ENCODE peak calls at places on chromosome 13, in six cellular contexts. U is fibroblast of lung, I is lung, H is PC-3, G is psoas muscle, Y is suprapubic skin. B is an unnamed sample.

GRCh38 chr13:41004875-41005693 is 14.0 kb downstream of the ELF1 start:
- DNase-seq in U (no peak), I (no peak), H (peak; percentile 8), G (no peak), Y (no peak), B (no peak)

GRCh38 chr13:24982333-24982999 is 113.5 kb upstream of the PABPC3 start:
- DNase-seq in U (no peak), I (no peak), H (no peak), G (no peak), Y (no peak), B (no peak)

GRCh38 chr13:44685641-44686040 is 109.5 kb upstream of the TSC22D1 start:
- DNase-seq in U (peak; percentile 18), I (no peak), H (peak; percentile 14), G (no peak), Y (no peak), B (peak; percentile 57)

GRCh38 chr13:92461402-92461801 is 765.2 kb upstream of the GPC6 start:
- DNase-seq in U (no peak), I (no peak), H (no peak), G (no peak), Y (no peak), B (no peak)

GRCh38 chr13:80452279-80452678 is 111.4 kb upstream of the SPRY2 start:
- DNase-seq in U (no peak), I (no peak), H (no peak), G (no peak), Y (no peak), B (no peak)

GRCh38 chr13:43331676-43332075 is 308.3 kb downstream of the DNAJC15 start:
- DNase-seq in U (peak; percentile 58), I (no peak), H (no peak), G (no peak), Y (no peak), B (peak; percentile 35)

GRCh38 chr13:77918391-77919261 is at the start of gene EDNRB:
- DNase-seq in U (peak; percentile 38), I (peak; percentile 67), H (no peak), G (peak; percentile 71), Y (peak; percentile 79), B (peak; percentile 49)

GRCh38 chr13:114110091-114110829 is 22.2 kb downstream of the RASA3 start:
- DNase-seq in U (no peak), I (no peak), H (no peak), G (peak; percentile 73), Y (peak; percentile 76), B (no peak)

GRCh38 chr13:39410089-39410901 is 192.7 kb downstream of the LHFPL6 start:
- DNase-seq in U (peak; percentile 77), I (no peak), H (no peak), G (no peak), Y (no peak), B (no peak)

GRCh38 chr13:26074706-26075105 is 22.9 kb upstream of the SHISA2 start:
- DNase-seq in U (peak; percentile 42), I (no peak), H (peak; percentile 24), G (no peak), Y (no peak), B (no peak)

GRCh38 chr13:94433055-94433947 is 46.2 kb downstream of the DCT start:
- DNase-seq in U (no peak), I (no peak), H (no peak), G (peak; percentile 33), Y (no peak), B (peak; percentile 21)

GRCh38 chr13:95708390-95708774 is 31.4 kb downstream of the DNAJC3 start:
- DNase-seq in U (no peak), I (no peak), H (no peak), G (no peak), Y (no peak), B (no peak)

GRCh38 chr13:41059896-41060722 is 1.2 kb upstream of the WBP4 start:
- DNase-seq in U (peak; percentile 90), I (peak; percentile 90), H (peak; percentile 75), G (peak; percentile 96), Y (peak; percentile 96), B (peak; percentile 70)

GRCh38 chr13:33455291-33455690 is 169.7 kb upstream of the STARD13 start:
- DNase-seq in U (no peak), I (no peak), H (no peak), G (no peak), Y (no peak), B (no peak)

GRCh38 chr13:110323172-110323851 is 16.2 kb downstream of the COL4A2 start:
- DNase-seq in U (peak; percentile 96), I (no peak), H (peak; percentile 73), G (no peak), Y (no peak), B (no peak)

GRCh38 chr13:75870397-75870801 is 234.3 kb downstream of the LMO7 start:
- DNase-seq in U (no peak), I (no peak), H (peak; percentile 56), G (no peak), Y (no peak), B (peak; percentile 26)

GRCh38 chr13:37446503-37446902 is 152.1 kb downstream of the POSTN start:
- DNase-seq in U (peak; percentile 98), I (no peak), H (peak; percentile 5), G (no peak), Y (peak; percentile 70), B (peak; percentile 96)

GRCh38 chr13:95153647-95154405 is 147.4 kb downstream of the ABCC4 start:
- DNase-seq in U (peak; percentile 14), I (no peak), H (peak; percentile 41), G (no peak), Y (no peak), B (peak; percentile 65)

GRCh38 chr13:109804654-109805053 is 18.3 kb upstream of the IRS2 start:
- DNase-seq in U (no peak), I (no peak), H (no peak), G (no peak), Y (no peak), B (no peak)

GRCh38 chr13:24644051-24644450 is 36.2 kb upstream of the ATP12A start:
- DNase-seq in U (peak; percentile 51), I (no peak), H (peak; percentile 27), G (no peak), Y (no peak), B (peak; percentile 54)

GRCh38 chr13:41361501-41361900 is 50.4 kb downstream of the NAA16 start:
- DNase-seq in U (peak; percentile 23), I (no peak), H (no peak), G (no peak), Y (no peak), B (no peak)

GRCh38 chr13:101473458-101473857 is 21.0 kb downstream of the ITGBL1 start:
- DNase-seq in U (peak; percentile 89), I (no peak), H (peak; percentile 64), G (no peak), Y (peak; percentile 67), B (peak; percentile 76)

DNA sequence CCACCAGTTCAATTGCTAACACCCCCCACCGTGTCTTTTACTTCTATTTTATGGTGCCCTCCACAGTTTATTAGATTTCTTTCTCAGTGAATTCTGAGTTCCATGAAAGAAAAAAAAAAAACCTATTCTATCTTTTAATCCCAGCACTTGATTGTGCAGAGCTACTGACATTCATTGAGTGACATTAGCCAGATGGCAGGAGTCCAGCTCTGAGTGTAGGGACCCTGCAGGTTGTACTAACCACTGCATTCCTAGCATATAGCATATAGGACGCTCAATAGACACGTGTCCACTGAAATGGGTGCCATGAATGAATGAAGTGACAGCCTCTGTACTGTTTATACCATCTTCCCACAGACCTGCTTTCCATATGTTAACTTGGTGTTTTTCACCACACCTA is 206.3 kb downstream of the RAP2A start:
- DNase-seq in U (no peak), I (no peak), H (no peak), G (no peak), Y (no peak), B (no peak)
- TF ChIP-seq CTCF in U (no peak), I (no peak), H (no peak), G (no peak), Y (no peak), B (no peak)

GRCh38 chr13:20779405-20779804 is 5.6 kb upstream of the EEF1AKMT1 start:
- DNase-seq in U (no peak), I (no peak), H (no peak), G (no peak), Y (no peak), B (no peak)

GRCh38 chr13:20780318-20780717 is 6.6 kb upstream of the EEF1AKMT1 start:
- DNase-seq in U (no peak), I (no peak), H (no peak), G (no peak), Y (no peak), B (no peak)

GRCh38 chr13:20776751-20777150 is 3.0 kb upstream of the EEF1AKMT1 start:
- DNase-seq in U (no peak), I (no peak), H (no peak), G (no peak), Y (no peak), B (no peak)

DNA sequence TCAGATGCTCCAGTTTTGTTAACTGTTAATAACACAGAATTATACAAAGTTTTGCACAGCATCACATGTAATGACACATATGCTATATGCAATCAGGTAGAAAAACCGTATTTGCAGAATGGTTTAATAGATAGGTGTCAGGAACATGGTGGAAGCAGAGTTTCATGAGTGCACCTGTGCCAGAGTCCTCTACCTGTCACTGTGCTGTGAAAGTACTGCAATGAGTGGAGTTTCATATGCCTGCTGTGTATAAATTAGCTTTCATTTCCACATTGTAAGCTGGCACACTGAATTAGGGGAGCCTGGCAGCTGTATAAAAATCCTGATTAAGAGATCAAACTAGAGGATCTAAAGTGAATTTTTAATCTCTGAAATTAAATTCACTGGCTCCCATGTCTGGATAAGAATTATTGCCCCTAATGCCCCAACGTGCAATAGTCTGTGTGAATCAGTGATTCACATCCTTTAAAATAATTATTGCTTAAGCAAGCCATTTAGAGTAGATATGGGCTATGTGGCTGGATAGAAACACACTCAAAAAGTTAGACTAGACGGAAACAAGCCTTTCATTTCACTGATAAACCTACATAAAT is 8.5 kb upstream of the EEF1AKMT1 start:
- DNase-seq in U (no peak), I (no peak), H (no peak), G (no peak), Y (no peak), B (no peak)
- H3K36me3 ChIP-seq in U (peaks cover 2% of the 10 kb centered on the region), I (peaks cover 25% of the 10 kb centered on the region), H (peaks cover 12% of the 10 kb centered on the region), G (peaks cover 80% of the 10 kb centered on the region), Y (peaks cover 30% of the 10 kb centered on the region), B (peaks cover under 1% of the 10 kb centered on the region)

GRCh38 chr13:97568850-97569249 is 134.9 kb downstream of the RAP2A start:
- DNase-seq in U (no peak), I (no peak), H (peak; percentile 6), G (no peak), Y (no peak), B (peak; percentile 28)
- TF ChIP-seq CTCF in U (no peak), I (no peak), H (no peak), G (no peak), Y (no peak), B (no peak)

DNA sequence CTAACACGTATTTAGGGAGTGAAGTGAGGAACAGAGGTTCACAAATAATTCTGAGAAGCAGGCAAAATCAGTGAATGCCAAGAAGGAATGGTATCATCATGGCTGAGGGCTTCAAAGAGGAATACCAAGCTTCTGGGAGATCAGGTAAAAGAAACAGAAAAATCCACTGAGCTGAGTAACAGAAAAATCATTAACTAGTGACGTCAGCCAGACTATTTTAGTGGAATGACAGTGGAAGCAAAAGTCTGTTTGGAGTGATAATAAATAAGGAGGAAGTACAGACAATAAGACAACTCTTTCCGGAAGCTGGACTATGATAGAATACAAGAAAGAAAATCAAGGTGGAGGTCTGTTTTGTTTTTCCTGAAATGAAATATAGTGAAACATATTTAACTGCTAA is 83.5 kb downstream of the SACS start:
- DNase-seq in U (peak; percentile 44), I (no peak), H (no peak), G (no peak), Y (no peak), B (no peak)
- H3K36me3 ChIP-seq in U (peaks cover 16% of the 10 kb centered on the region), I (peaks cover 29% of the 10 kb centered on the region), H (peaks cover 36% of the 10 kb centered on the region), G (peaks cover 60% of the 10 kb centered on the region), Y (peaks cover 7% of the 10 kb centered on the region), B (peaks cover 4% of the 10 kb centered on the region)